ENCODE peak calls at places on chromosomes 2 and 18, in five cellular contexts. One of them, this sample, is unnamed.

GRCh38 chr2:213740453-213740852 is 456.2 kb downstream of the SPAG16 start:
- DNase-seq in fibroblast of mammary gland: no peak
- DNase-seq in lower leg skin: no peak
- DNase-seq in fibroblast of the aortic adventitia: no peak
- DNase-seq in AG04450: no peak
- DNase-seq in this sample: no peak

GRCh38 chr18:59352250-59352855 is 6.7 kb downstream of the LMAN1 start:
- DNase-seq in fibroblast of the aortic adventitia: no peak
- DNase-seq in AG04450: no peak
- DNase-seq in fibroblast of mammary gland: no peak
- DNase-seq in lower leg skin: no peak
- DNase-seq in this sample: no peak

GRCh38 chr2:20327370-20327769 is 23.3 kb downstream of the PUM2 start:
- DNase-seq in fibroblast of the aortic adventitia: no peak
- DNase-seq in AG04450: no peak
- DNase-seq in lower leg skin: no peak
- DNase-seq in fibroblast of mammary gland: no peak
- DNase-seq in this sample: no peak

GRCh38 chr2:203476881-203477280 is 58.2 kb downstream of the RAPH1 start:
- DNase-seq in fibroblast of mammary gland: no peak
- DNase-seq in lower leg skin: no peak
- DNase-seq in fibroblast of the aortic adventitia: no peak
- DNase-seq in AG04450: no peak
- DNase-seq in this sample: no peak

GRCh38 chr2:119234021-119235019 is 10.7 kb downstream of the STEAP3 start:
- DNase-seq in AG04450: no peak
- DNase-seq in fibroblast of mammary gland: peak; percentile 32
- DNase-seq in lower leg skin: no peak
- DNase-seq in fibroblast of the aortic adventitia: peak; percentile 24
- DNase-seq in this sample: peak; percentile 29

GRCh38 chr18:79868168-79868784 is 70.5 kb downstream of the KCNG2 start:
- DNase-seq in fibroblast of mammary gland: peak; percentile 23
- DNase-seq in lower leg skin: peak; percentile 81
- DNase-seq in AG04450: no peak
- DNase-seq in fibroblast of the aortic adventitia: no peak
- DNase-seq in this sample: no peak

GRCh38 chr2:17226941-17227340 is 291.3 kb downstream of the RAD51AP2 start:
- DNase-seq in fibroblast of the aortic adventitia: no peak
- DNase-seq in AG04450: no peak
- DNase-seq in fibroblast of mammary gland: no peak
- DNase-seq in lower leg skin: no peak
- DNase-seq in this sample: no peak

GRCh38 chr2:27275211-27276150 is at the start of gene DNAJC5G:
- DNase-seq in lower leg skin: no peak
- DNase-seq in fibroblast of the aortic adventitia: no peak
- DNase-seq in AG04450: no peak
- DNase-seq in fibroblast of mammary gland: no peak
- DNase-seq in this sample: no peak

GRCh38 chr2:212266310-212266709 is 272.3 kb downstream of the ERBB4 start:
- DNase-seq in lower leg skin: no peak
- DNase-seq in AG04450: no peak
- DNase-seq in fibroblast of mammary gland: no peak
- DNase-seq in fibroblast of the aortic adventitia: no peak
- DNase-seq in this sample: no peak

GRCh38 chr2:120982598-120982997 is 246.9 kb downstream of the GLI2 start:
- DNase-seq in fibroblast of mammary gland: no peak
- DNase-seq in AG04450: no peak
- DNase-seq in fibroblast of the aortic adventitia: no peak
- DNase-seq in lower leg skin: no peak
- DNase-seq in this sample: no peak

GRCh38 chr2:190607014-190607597 is 41.8 kb upstream of the NAB1 start:
- DNase-seq in fibroblast of mammary gland: peak; percentile 76
- DNase-seq in AG04450: peak; percentile 41
- DNase-seq in lower leg skin: no peak
- DNase-seq in fibroblast of the aortic adventitia: peak; percentile 42
- DNase-seq in this sample: peak; percentile 92

GRCh38 chr2:235669983-235670962 is 176.4 kb downstream of the AGAP1 start:
- DNase-seq in AG04450: peak; percentile 47
- DNase-seq in fibroblast of mammary gland: peak; percentile 79
- DNase-seq in fibroblast of the aortic adventitia: peak; percentile 78
- DNase-seq in lower leg skin: peak; percentile 93
- DNase-seq in this sample: peak; percentile 83

GRCh38 chr2:140442319-140442718 is 1662.1 kb upstream of the NXPH2 start:
- DNase-seq in fibroblast of the aortic adventitia: peak; percentile 5
- DNase-seq in AG04450: no peak
- DNase-seq in fibroblast of mammary gland: peak; percentile 2
- DNase-seq in lower leg skin: no peak
- DNase-seq in this sample: peak; percentile 38

GRCh38 chr2:205858781-205859478 is 176.6 kb downstream of the NRP2 start:
- DNase-seq in lower leg skin: peak; percentile 85
- DNase-seq in fibroblast of the aortic adventitia: peak; percentile 47
- DNase-seq in fibroblast of mammary gland: peak; percentile 31
- DNase-seq in AG04450: no peak
- DNase-seq in this sample: peak; percentile 40

GRCh38 chr2:19802088-19802806 is 99.5 kb downstream of the TTC32 start:
- DNase-seq in fibroblast of the aortic adventitia: peak; percentile 51
- DNase-seq in lower leg skin: no peak
- DNase-seq in fibroblast of mammary gland: peak; percentile 86
- DNase-seq in AG04450: no peak
- DNase-seq in this sample: peak; percentile 68

GRCh38 chr2:238287702-238288649 is at the start of gene PER2:
- DNase-seq in fibroblast of the aortic adventitia: peak; percentile 77
- DNase-seq in fibroblast of mammary gland: peak; percentile 84
- DNase-seq in lower leg skin: peak; percentile 92
- DNase-seq in AG04450: peak; percentile 53
- DNase-seq in this sample: peak; percentile 89

GRCh38 chr2:238289574-238289973 is 1.2 kb upstream of the PER2 start:
- DNase-seq in fibroblast of the aortic adventitia: no peak
- DNase-seq in fibroblast of mammary gland: no peak
- DNase-seq in lower leg skin: no peak
- DNase-seq in AG04450: no peak
- DNase-seq in this sample: no peak

GRCh38 chr2:238290079-238290478 is 1.7 kb upstream of the PER2 start:
- DNase-seq in lower leg skin: peak; percentile 93
- DNase-seq in fibroblast of the aortic adventitia: peak; percentile 26
- DNase-seq in fibroblast of mammary gland: no peak
- DNase-seq in AG04450: no peak
- DNase-seq in this sample: peak; percentile 93

GRCh38 chr2:238286987-238287386 is 1.4 kb downstream of the PER2 start:
- DNase-seq in fibroblast of the aortic adventitia: no peak
- DNase-seq in lower leg skin: no peak
- DNase-seq in fibroblast of mammary gland: no peak
- DNase-seq in AG04450: no peak
- DNase-seq in this sample: no peak

DNA sequence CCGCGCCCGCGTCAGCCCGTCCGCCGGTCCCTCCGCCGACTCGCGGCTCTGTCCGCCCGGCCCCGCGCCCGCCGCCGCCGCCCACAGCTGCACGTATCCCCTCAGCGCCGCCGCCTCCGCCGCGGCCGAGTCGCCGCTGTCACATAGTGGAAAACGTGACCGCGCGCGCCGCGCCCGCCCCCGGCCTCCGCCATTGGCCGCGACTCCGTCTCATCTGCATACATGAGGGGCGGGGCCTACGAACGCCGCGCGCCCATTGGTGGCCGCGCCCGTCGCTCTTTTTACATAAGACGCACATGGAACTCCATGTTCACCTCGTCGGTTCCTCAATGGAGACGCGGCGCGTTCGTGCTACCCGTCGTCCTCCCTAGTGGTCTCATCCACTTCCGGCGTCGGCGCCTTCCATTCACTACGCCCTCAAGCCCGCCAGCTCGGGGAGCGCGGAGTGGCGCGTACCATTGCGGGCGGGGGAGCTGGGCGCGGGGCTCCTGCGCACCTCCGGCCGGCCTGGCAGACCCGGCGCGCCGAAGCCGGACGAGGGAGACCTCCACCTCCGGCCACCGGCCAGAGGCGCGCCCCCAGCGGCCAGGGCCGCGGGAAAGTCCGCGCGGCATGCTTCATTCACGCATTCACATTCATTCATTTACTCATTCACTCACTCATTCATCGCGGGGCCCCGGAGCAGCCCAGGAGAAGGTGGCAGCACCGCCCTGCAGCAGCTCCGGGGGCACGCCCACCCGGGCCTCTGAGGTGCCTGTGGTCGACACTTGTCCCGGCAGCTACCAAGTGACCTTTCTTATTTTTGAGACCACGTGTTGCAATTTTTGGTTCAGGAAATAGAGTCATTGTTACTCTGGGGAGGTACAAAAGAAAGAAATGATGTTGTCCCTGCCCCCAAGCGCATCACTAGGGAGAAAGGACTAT is 502 bp upstream of the PER2 start:
- DNase-seq in fibroblast of mammary gland: peak; percentile 95
- DNase-seq in lower leg skin: peak; percentile 100
- DNase-seq in AG04450: peak; percentile 97
- DNase-seq in fibroblast of the aortic adventitia: peak; percentile 97
- DNase-seq in this sample: peak; percentile 99
- TF ChIP-seq CTCF in fibroblast of mammary gland: no peak
- TF ChIP-seq CTCF in lower leg skin: no peak
- TF ChIP-seq CTCF in AG04450: peak; percentile 35
- TF ChIP-seq CTCF in fibroblast of the aortic adventitia: peak; percentile 39
- TF ChIP-seq CTCF in this sample: peak; percentile 2

DNA sequence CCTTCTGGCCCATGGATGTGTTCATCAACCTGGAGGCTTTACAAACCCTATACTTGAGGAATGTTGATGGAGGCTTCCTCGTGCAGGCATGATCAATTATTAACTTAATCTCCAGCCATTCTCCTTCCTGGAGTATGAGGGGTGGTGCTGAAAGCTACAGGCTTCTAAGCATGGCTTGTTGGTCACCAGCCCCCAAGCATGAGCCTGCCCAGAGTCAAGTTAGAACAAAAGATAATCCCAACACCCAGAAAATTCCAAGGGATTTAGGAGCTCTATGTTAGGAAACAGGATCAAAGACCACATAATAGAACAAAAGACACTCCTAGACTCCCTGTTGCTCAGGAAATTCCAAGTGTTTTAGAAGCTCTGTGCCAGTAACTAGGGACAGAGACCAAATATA is 63.1 kb downstream of the FAM171B start:
- DNase-seq in AG04450: no peak
- DNase-seq in lower leg skin: no peak
- DNase-seq in fibroblast of mammary gland: no peak
- DNase-seq in fibroblast of the aortic adventitia: no peak
- DNase-seq in this sample: no peak
- H3K4me3 ChIP-seq in AG04450: no peak overlapping the region
- H3K4me3 ChIP-seq in lower leg skin: no peak overlapping the region
- H3K4me3 ChIP-seq in fibroblast of mammary gland: no peak overlapping the region
- H3K4me3 ChIP-seq in fibroblast of the aortic adventitia: no peak overlapping the region
- H3K4me3 ChIP-seq in this sample: no peak overlapping the region

GRCh38 chr2:33670392-33670937 is 71.4 kb upstream of the FAM98A start:
- DNase-seq in fibroblast of the aortic adventitia: no peak
- DNase-seq in lower leg skin: no peak
- DNase-seq in fibroblast of mammary gland: no peak
- DNase-seq in AG04450: no peak
- DNase-seq in this sample: no peak

GRCh38 chr2:33672389-33672788 is 73.3 kb upstream of the FAM98A start:
- DNase-seq in lower leg skin: no peak
- DNase-seq in AG04450: no peak
- DNase-seq in fibroblast of the aortic adventitia: no peak
- DNase-seq in fibroblast of mammary gland: no peak
- DNase-seq in this sample: no peak

GRCh38 chr2:33665039-33665438 is 65.9 kb upstream of the FAM98A start:
- DNase-seq in lower leg skin: no peak
- DNase-seq in fibroblast of mammary gland: no peak
- DNase-seq in fibroblast of the aortic adventitia: no peak
- DNase-seq in AG04450: no peak
- DNase-seq in this sample: no peak

GRCh38 chr2:33671198-33671597 is 72.1 kb upstream of the FAM98A start:
- DNase-seq in lower leg skin: no peak
- DNase-seq in AG04450: no peak
- DNase-seq in fibroblast of mammary gland: no peak
- DNase-seq in fibroblast of the aortic adventitia: no peak
- DNase-seq in this sample: no peak

GRCh38 chr2:33666879-33667278 is 67.8 kb upstream of the FAM98A start:
- DNase-seq in AG04450: no peak
- DNase-seq in fibroblast of mammary gland: no peak
- DNase-seq in lower leg skin: no peak
- DNase-seq in fibroblast of the aortic adventitia: no peak
- DNase-seq in this sample: no peak
- TF ChIP-seq CTCF in AG04450: no peak
- TF ChIP-seq CTCF in fibroblast of mammary gland: no peak
- TF ChIP-seq CTCF in lower leg skin: no peak
- TF ChIP-seq CTCF in fibroblast of the aortic adventitia: no peak
- TF ChIP-seq CTCF in this sample: no peak

GRCh38 chr2:176518823-176519222 is 249.6 kb downstream of the MTX2 start:
- DNase-seq in fibroblast of mammary gland: no peak
- DNase-seq in lower leg skin: no peak
- DNase-seq in fibroblast of the aortic adventitia: no peak
- DNase-seq in AG04450: no peak
- DNase-seq in this sample: no peak

GRCh38 chr2:176514805-176515500 is 245.7 kb downstream of the MTX2 start:
- DNase-seq in fibroblast of the aortic adventitia: no peak
- DNase-seq in fibroblast of mammary gland: peak; percentile 62
- DNase-seq in lower leg skin: no peak
- DNase-seq in AG04450: no peak
- DNase-seq in this sample: peak; percentile 51

GRCh38 chr2:176514276-176514675 is 245.0 kb downstream of the MTX2 start:
- DNase-seq in fibroblast of mammary gland: no peak
- DNase-seq in fibroblast of the aortic adventitia: no peak
- DNase-seq in AG04450: no peak
- DNase-seq in lower leg skin: no peak
- DNase-seq in this sample: no peak

GRCh38 chr2:176521860-176522259 is 252.6 kb downstream of the MTX2 start:
- DNase-seq in lower leg skin: no peak
- DNase-seq in AG04450: no peak
- DNase-seq in fibroblast of mammary gland: no peak
- DNase-seq in fibroblast of the aortic adventitia: no peak
- DNase-seq in this sample: no peak

DNA sequence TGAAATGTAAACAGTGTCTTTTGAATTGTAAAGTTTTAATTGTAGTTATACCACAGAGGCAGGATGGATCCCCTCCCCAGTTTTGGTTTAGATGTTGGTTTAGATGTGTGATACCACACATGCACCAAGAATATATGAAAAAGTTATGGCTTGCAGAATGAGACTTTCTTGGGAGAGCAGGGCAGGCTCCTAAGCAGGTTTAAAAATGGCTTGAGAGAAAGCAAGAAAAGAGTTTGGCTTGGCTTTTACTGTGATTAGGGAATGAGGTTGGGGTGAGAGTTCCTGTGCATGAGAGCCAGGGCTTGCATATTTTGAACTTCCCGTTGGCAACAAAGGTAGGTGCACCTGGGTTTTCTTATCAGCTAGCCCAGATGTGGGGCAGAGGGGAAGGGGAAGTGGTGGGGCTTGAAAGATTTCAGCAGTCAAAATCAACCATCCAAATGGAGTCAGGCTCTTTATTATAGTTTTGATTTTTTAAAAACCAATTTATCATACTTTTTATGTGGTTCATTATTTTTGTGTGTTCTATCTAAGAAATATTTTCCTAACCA is 246.9 kb downstream of the MTX2 start:
- DNase-seq in lower leg skin: no peak
- DNase-seq in AG04450: no peak
- DNase-seq in fibroblast of mammary gland: no peak
- DNase-seq in fibroblast of the aortic adventitia: no peak
- DNase-seq in this sample: no peak
- H3K4me3 ChIP-seq in lower leg skin: no peak overlapping the region
- H3K4me3 ChIP-seq in AG04450: no peak overlapping the region
- H3K4me3 ChIP-seq in fibroblast of mammary gland: no peak overlapping the region
- H3K4me3 ChIP-seq in fibroblast of the aortic adventitia: no peak overlapping the region
- H3K4me3 ChIP-seq in this sample: no peak overlapping the region

This sample was measured in cardiac fibroblast.